ENCODE peak calls at places on chromosomes 3 and 15, in six cellular contexts. V is mesendoderm, C is IMR-90, J is mesenchymal stem cell, O is trophoblast cell, E is H1. N is an unnamed sample. For H3K27me3, the result is how much of the 10 kb centered on the place peaks cover.

GRCh38 chr15:77410701-77411613 is 8.9 kb downstream of the PEAK1 start:
- DNase-seq in C (no peak), E (no peak), O (no peak), V (no peak), J (no peak), N (no peak)

GRCh38 chr15:100093211-100094126 is 248.3 kb downstream of the ADAMTS17 start:
- DNase-seq in E (no peak), C (peak), J (peak), V (peak), O (peak), N (no peak)

GRCh38 chr15:52780172-52780980 is 9.8 kb downstream of the ONECUT1 start:
- DNase-seq in J (peak), E (no peak), V (peak), O (peak), C (peak), N (peak)

GRCh38 chr3:113560845-113561623 is 28.7 kb downstream of the SIDT1 start:
- DNase-seq in E (no peak), J (peak), C (no peak), V (peak), O (no peak), N (no peak)

GRCh38 chr3:135325096-135325495 is 530.0 kb downstream of the EPHB1 start:
- DNase-seq in V (no peak), E (no peak), C (no peak), O (no peak), J (no peak), N (no peak)

GRCh38 chr3:51992017-51992682 is 3.5 kb downstream of the RPL29 start:
- DNase-seq in E (no peak), C (no peak), O (no peak), V (no peak), J (no peak), N (no peak)

GRCh38 chr15:34109775-34110663 is 8.1 kb downstream of the PGBD4 start:
- DNase-seq in C (peak), V (peak), O (peak), J (peak), E (no peak), N (no peak)

GRCh38 chr15:37220949-37221670 is 120.8 kb upstream of the MEIS2 start:
- DNase-seq in J (no peak), E (no peak), C (no peak), V (no peak), O (no peak), N (no peak)

GRCh38 chr15:83243634-83244033 is 36.0 kb upstream of the HDGFL3 start:
- DNase-seq in J (no peak), O (no peak), E (no peak), V (peak), C (no peak), N (no peak)

GRCh38 chr3:88219138-88219792 is 69.5 kb downstream of the C3orf38 start:
- DNase-seq in J (peak), V (peak), E (no peak), C (peak), O (no peak), N (peak)

GRCh38 chr3:64844558-64844957 is 156.8 kb upstream of the ADAMTS9 start:
- DNase-seq in O (no peak), V (no peak), J (no peak), E (no peak), C (no peak), N (no peak)

GRCh38 chr3:179177611-179178010 is 29.5 kb downstream of the PIK3CA start:
- DNase-seq in C (no peak), J (no peak), E (no peak), V (no peak), O (no peak), N (no peak)

GRCh38 chr15:91879148-91879547 is 25.6 kb downstream of the SLCO3A1 start:
- DNase-seq in E (no peak), J (no peak), C (no peak), V (no peak), O (no peak), N (no peak)

GRCh38 chr3:297585-297984 is 101.0 kb downstream of the CHL1 start:
- DNase-seq in J (no peak), O (no peak), V (peak), E (no peak), C (no peak), N (no peak)

GRCh38 chr15:64070965-64071851 is 22.4 kb downstream of the CIAO2A start:
- DNase-seq in V (no peak), O (peak), J (peak), C (peak), E (no peak), N (no peak)

GRCh38 chr15:35769656-35770055 is 223.7 kb upstream of the DPH6 start:
- DNase-seq in C (no peak), V (no peak), O (no peak), J (no peak), E (no peak), N (no peak)

GRCh38 chr3:100042144-100042543 is 72.2 kb downstream of the FILIP1L start:
- DNase-seq in O (peak), J (peak), E (no peak), V (no peak), C (peak), N (no peak)

GRCh38 chr3:132445812-132446211 is 28.5 kb downstream of the DNAJC13 start:
- DNase-seq in V (peak), J (peak), C (peak), O (peak), E (no peak), N (no peak)

GRCh38 chr3:20023663-20024417 is 11.8 kb upstream of the PP2D1 start:
- DNase-seq in V (no peak), C (no peak), J (no peak), O (no peak), E (no peak), N (no peak)

GRCh38 chr3:197015790-197016705 is 13.6 kb downstream of the MELTF start:
- DNase-seq in O (no peak), E (no peak), C (no peak), J (no peak), V (no peak), N (no peak)

GRCh38 chr3:152230367-152230766 is 38.4 kb upstream of the MBNL1 start:
- DNase-seq in E (no peak), C (no peak), V (no peak), O (no peak), J (no peak), N (no peak)

GRCh38 chr15:57134877-57135276 is 216.4 kb downstream of the TCF12 start:
- DNase-seq in V (no peak), C (no peak), O (no peak), J (no peak), E (no peak), N (no peak)

GRCh38 chr3:130850044-130850797 is 43.7 kb upstream of the ATP2C1 start:
- DNase-seq in C (peak), J (peak), E (no peak), O (peak), V (peak), N (no peak)

GRCh38 chr3:76198086-76198485 is 412.7 kb upstream of the ZNF717 start:
- DNase-seq in E (peak), O (no peak), J (no peak), C (no peak), V (peak), N (no peak)

GRCh38 chr3:134680796-134681526 is 30.1 kb upstream of the KY start:
- DNase-seq in O (no peak), E (no peak), V (no peak), C (no peak), J (no peak), N (no peak)

GRCh38 chr3:197511853-197512635 is 43.7 kb downstream of the BDH1 start:
- DNase-seq in C (no peak), V (peak), J (no peak), E (no peak), O (no peak), N (no peak)

GRCh38 chr3:192212979-192213378 is 514.4 kb downstream of the FGF12 start:
- DNase-seq in C (no peak), V (no peak), J (no peak), O (no peak), E (no peak), N (no peak)

GRCh38 chr15:67945951-67946700 is 106.3 kb upstream of the RNU6-1 start:
- DNase-seq in E (peak), C (peak), V (peak), J (peak), O (peak), N (peak)

GRCh38 chr3:182795383-182795782 is 2.1 kb downstream of the ATP11B start:
- DNase-seq in V (no peak), C (no peak), J (peak), E (no peak), O (peak), N (no peak)

GRCh38 chr3:111723293-111723963 is 128.3 kb upstream of the ZBED2 start:
- DNase-seq in J (peak), V (no peak), O (peak), E (no peak), C (peak), N (no peak)

GRCh38 chr3:133408366-133408765 is 8.5 kb downstream of the BFSP2 start:
- DNase-seq in E (no peak), J (no peak), V (no peak), C (peak), O (peak), N (no peak)

GRCh38 chr3:54882114-54882833 is 45.6 kb downstream of the LRTM1 start:
- DNase-seq in E (no peak), V (no peak), O (no peak), J (peak), C (peak), N (no peak)

GRCh38 chr3:152382312-152383135 is 113.8 kb downstream of the MBNL1 start:
- DNase-seq in J (no peak), E (no peak), C (no peak), O (no peak), V (no peak), N (no peak)

GRCh38 chr3:132135628-132136333 is 101.0 kb upstream of the CPNE4 start:
- DNase-seq in C (peak), J (peak), O (peak), V (peak), E (peak), N (peak)

GRCh38 chr15:70210538-70210937 is 112.8 kb upstream of the TLE3 start:
- DNase-seq in J (no peak), C (no peak), E (no peak), V (no peak), O (no peak), N (no peak)

DNA sequence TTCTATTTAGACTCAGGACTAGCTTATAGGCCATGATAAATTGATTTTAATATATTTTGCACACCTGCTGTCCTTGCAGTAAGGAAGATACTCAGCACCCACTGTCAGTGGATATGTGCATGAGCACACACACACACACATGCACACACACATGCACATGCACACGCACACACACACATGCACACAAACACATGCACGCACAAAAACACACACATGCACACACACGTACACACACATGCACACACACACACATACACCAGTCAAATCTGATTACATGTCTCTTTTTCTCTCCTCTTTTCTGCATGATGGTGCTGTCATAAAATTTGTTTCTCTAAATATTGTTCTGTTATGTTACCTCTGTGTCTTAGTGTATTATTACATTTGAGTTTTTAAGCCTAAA is 87.3 kb upstream of the OSTN start:
- DNase-seq in J (no peak), O (no peak), E (no peak), V (no peak), C (no peak), N (no peak)
- H3K23ac ChIP-seq in J (no peak), O (no peak), E (no peak), V (no peak), C (no peak), N (no peak)

GRCh38 chr15:43518073-43518761 is 809 bp downstream of the MAP1A start:
- DNase-seq in V (peak), J (peak), O (no peak), C (peak), E (no peak), N (no peak)

GRCh38 chr15:43516185-43516584 is 1.2 kb upstream of the MAP1A start:
- DNase-seq in O (no peak), C (no peak), J (peak), E (no peak), V (peak), N (no peak)

GRCh38 chr15:43516801-43517353 is 531 bp upstream of the MAP1A start:
- DNase-seq in J (peak), E (no peak), O (no peak), V (peak), C (peak), N (no peak)

GRCh38 chr15:43519207-43519606 is 1.8 kb downstream of the MAP1A start:
- DNase-seq in C (no peak), O (no peak), E (no peak), V (no peak), J (no peak), N (no peak)

GRCh38 chr15:43517354-43518072 is at the start of gene MAP1A:
- DNase-seq in E (no peak), J (peak), V (peak), C (peak), O (no peak), N (no peak)
- H3K4me3 ChIP-seq in E (peak), J (peak), V (peak), C (peak), O (peak), N (peak)

DNA sequence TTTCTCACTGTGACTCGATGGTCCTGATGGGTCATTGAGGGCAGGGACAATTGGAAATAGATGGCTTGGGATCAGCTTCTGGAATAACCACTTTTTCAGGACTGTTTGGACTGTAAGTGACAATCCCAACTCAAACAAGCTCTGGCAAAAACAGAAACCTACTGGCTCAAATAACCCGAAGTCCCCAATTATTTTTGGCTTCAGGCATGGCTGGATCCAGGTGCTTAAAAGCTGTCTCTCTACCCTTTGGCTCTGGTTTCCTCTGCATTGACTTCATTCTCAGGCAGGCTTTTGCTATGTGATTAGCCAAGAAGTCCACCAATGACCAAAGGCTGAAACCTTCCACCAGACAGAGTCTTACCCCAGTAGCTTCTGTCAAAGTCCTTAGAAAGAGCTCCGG is 92.9 kb upstream of the PRR23E start:
- DNase-seq in E (no peak), J (no peak), C (no peak), O (no peak), V (no peak), N (no peak)
- H3K27me3 ChIP-seq in E (under half), J (under half), C (under half), O (under half), V (under half), N (under half)

GRCh38 chr15:73074241-73074640 is 22.0 kb downstream of the NEO1 start:
- DNase-seq in V (no peak), O (no peak), E (no peak), C (no peak), J (no peak), N (no peak)

GRCh38 chr15:73075151-73075859 is 23.0 kb downstream of the NEO1 start:
- DNase-seq in E (no peak), V (no peak), C (no peak), O (no peak), J (no peak), N (no peak)

GRCh38 chr15:73078291-73078690 is 26.0 kb downstream of the NEO1 start:
- DNase-seq in V (no peak), C (no peak), E (no peak), J (no peak), O (no peak), N (no peak)

GRCh38 chr15:73069109-73069508 is 16.8 kb downstream of the NEO1 start:
- DNase-seq in E (no peak), V (no peak), C (no peak), J (no peak), O (no peak), N (no peak)

DNA sequence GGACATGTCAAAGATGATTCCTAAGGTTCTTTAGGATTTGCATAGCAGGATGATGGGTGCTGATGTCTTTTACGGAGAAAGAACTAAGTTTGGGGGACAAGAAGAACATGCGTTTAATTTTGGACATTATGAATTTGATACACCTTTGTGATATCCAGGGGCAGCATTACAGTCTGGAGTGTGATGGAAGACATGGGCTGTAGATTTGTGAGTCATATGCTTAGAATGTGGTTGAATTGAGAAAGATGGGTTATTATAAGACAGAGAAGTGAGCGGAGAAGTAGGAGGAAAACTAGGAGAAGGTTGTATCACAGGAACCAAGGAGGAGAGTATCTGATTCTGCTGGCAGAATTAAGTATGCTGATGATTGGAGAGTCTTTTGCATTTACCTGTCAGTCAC is 20.6 kb downstream of the NEO1 start:
- DNase-seq in E (no peak), V (no peak), J (no peak), O (no peak), C (no peak), N (no peak)
- H3K23ac ChIP-seq in E (no peak), V (no peak), J (no peak), O (no peak), C (no peak), N (no peak)

GRCh38 chr3:32136703-32137102 is 30.3 kb downstream of the GPD1L start:
- DNase-seq in C (no peak), J (no peak), V (no peak), E (no peak), O (no peak), N (no peak)

GRCh38 chr3:32129832-32130231 is 23.4 kb downstream of the GPD1L start:
- DNase-seq in O (no peak), E (no peak), C (no peak), J (no peak), V (no peak), N (no peak)

GRCh38 chr3:32137870-32138269 is 31.4 kb downstream of the GPD1L start:
- DNase-seq in C (no peak), V (peak), O (no peak), E (no peak), J (no peak), N (no peak)

GRCh38 chr3:32132121-32132520 is 25.7 kb downstream of the GPD1L start:
- DNase-seq in C (no peak), V (no peak), O (no peak), J (no peak), E (no peak), N (no peak)

GRCh38 chr3:32132706-32133105 is 26.3 kb downstream of the GPD1L start:
- DNase-seq in E (no peak), J (no peak), C (no peak), V (no peak), O (no peak), N (no peak)
- H3K4me3 ChIP-seq in E (no peak), J (no peak), C (no peak), V (no peak), O (no peak), N (no peak)

GRCh38 chr3:193775421-193776077 is 182.5 kb downstream of the OPA1 start:
- DNase-seq in E (peak), O (no peak), J (no peak), V (peak), C (no peak), N (peak)
- H3K27me3 ChIP-seq in E (under half), O (under half), J (half or more), V (under half), C (half or more), N (under half)

DNA sequence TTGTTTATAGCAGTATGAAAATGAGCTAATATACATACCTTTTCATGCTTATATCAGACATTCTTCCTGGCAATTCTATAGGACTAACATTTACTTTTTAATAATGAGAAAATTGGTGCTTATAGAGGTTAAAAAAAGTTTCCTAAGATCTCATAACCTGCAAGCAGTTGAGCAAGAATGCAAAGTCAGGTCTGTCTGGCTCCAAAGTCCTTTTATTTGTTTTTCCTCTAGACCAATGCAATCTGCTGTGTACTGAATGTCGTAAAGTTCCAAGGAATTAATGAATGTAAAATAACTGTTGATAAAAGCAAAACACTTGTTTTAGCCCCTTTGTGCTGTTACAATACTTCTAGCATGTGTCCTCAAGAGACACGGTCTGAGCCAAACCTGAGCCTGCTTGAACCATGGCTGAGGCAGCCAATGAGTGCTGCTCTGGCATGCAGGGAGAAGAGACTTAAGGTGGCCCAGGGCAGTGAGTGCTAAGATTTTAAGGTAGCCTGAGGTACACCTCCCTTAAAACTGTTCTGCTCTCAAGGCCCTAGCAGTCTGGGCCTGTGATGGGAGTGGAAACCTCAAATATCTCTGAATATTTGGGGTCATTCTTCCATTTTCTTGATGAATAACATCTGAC is 555.1 kb upstream of the NAALADL2 start:
- DNase-seq in E (no peak), C (no peak), O (no peak), J (no peak), V (no peak), N (no peak)
- H3K23ac ChIP-seq in E (no peak), C (no peak), O (no peak), J (no peak), V (no peak), N (no peak)

GRCh38 chr15:97235285-97235985 is 725.1 kb upstream of the ARRDC4 start:
- DNase-seq in O (peak), J (peak), V (peak), C (peak), E (no peak), N (peak)
- H3K4me3 ChIP-seq in O (no peak), J (peak), V (no peak), C (peak), E (no peak), N (no peak)

GRCh38 chr15:41501961-41502786 is 8.5 kb downstream of the ITPKA start:
- DNase-seq in J (no peak), O (no peak), V (peak), E (no peak), C (no peak), N (no peak)

GRCh38 chr15:41505776-41506175 is 7.9 kb downstream of the LTK start:
- DNase-seq in O (no peak), C (no peak), V (no peak), E (no peak), J (no peak), N (no peak)

GRCh38 chr15:41502787-41503668 is 9.4 kb downstream of the ITPKA start:
- DNase-seq in E (no peak), O (no peak), C (no peak), J (no peak), V (peak), N (no peak)

GRCh38 chr15:41504751-41505492 is 8.7 kb downstream of the LTK start:
- DNase-seq in O (no peak), E (no peak), V (no peak), C (no peak), J (no peak), N (no peak)

GRCh38 chr15:41503669-41504010 is 10.0 kb downstream of the ITPKA start:
- DNase-seq in J (no peak), E (no peak), C (no peak), O (no peak), V (no peak), N (no peak)
- H3K27me3 ChIP-seq in J (half or more), E (half or more), C (under half), O (under half), V (under half), N (under half)

N was measured in neuronal stem cell.